ENCODE peak calls at places on chromosome 5, in nine cellular contexts. H, O, Z, Y, S, F, P, W and N are unnamed samples.

GRCh38 chr5:72291601-72292000 is 28.4 kb downstream of the MRPS27 start:
- DNase-seq in H (no peak), O (no peak), Z (no peak), Y (no peak), S (no peak), F (no peak), P (no peak), W (no peak), N (no peak)

GRCh38 chr5:159212667-159213462 is 3.5 kb upstream of the RNF145 start:
- DNase-seq in H (no peak), O (no peak), Z (no peak), Y (no peak), S (peak; percentile 55), F (no peak), P (no peak), W (no peak), N (no peak)

GRCh38 chr5:9787813-9788600 is 157.9 kb upstream of the TAS2R1 start:
- DNase-seq in H (peak; percentile 27), O (no peak), Z (no peak), Y (no peak), S (no peak), F (no peak), P (no peak), W (peak; percentile 36), N (no peak)

GRCh38 chr5:545641-546375 is 21.6 kb upstream of the SLC9A3 start:
- DNase-seq in H (no peak), O (peak; percentile 46), Z (no peak), Y (no peak), S (no peak), F (no peak), P (no peak), W (no peak), N (peak; percentile 39)

GRCh38 chr5:71483355-71483754 is 27.9 kb downstream of the BDP1 start:
- DNase-seq in H (no peak), O (no peak), Z (peak; percentile 89), Y (no peak), S (no peak), F (no peak), P (no peak), W (peak; percentile 63), N (no peak)

GRCh38 chr5:173055722-173055982 is 500 bp upstream of the CREBRF start:
- DNase-seq in H (peak; percentile 3), O (no peak), Z (no peak), Y (no peak), S (no peak), F (no peak), P (no peak), W (no peak), N (no peak)

GRCh38 chr5:172113036-172113435 is 75.0 kb downstream of the STK10 start:
- DNase-seq in H (no peak), O (no peak), Z (peak; percentile 90), Y (no peak), S (peak; percentile 85), F (peak; percentile 23), P (no peak), W (peak; percentile 18), N (no peak)

GRCh38 chr5:106172681-106173532 is 1497.8 kb downstream of the EFNA5 start:
- DNase-seq in H (no peak), O (no peak), Z (peak; percentile 14), Y (no peak), S (no peak), F (no peak), P (no peak), W (peak; percentile 3), N (no peak)

GRCh38 chr5:96408276-96408777 is 24.7 kb downstream of the PCSK1 start:
- DNase-seq in H (no peak), O (no peak), Z (no peak), Y (no peak), S (no peak), F (no peak), P (no peak), W (peak; percentile 86), N (no peak)

GRCh38 chr5:140557136-140557805 is at the start of gene SRA1:
- DNase-seq in H (peak; percentile 93), O (peak; percentile 98), Z (peak; percentile 92), Y (peak; percentile 86), S (peak; percentile 84), F (peak; percentile 85), P (peak; percentile 83), W (peak; percentile 93), N (peak; percentile 98)

GRCh38 chr5:84450617-84451414 is 66.1 kb upstream of the EDIL3 start:
- DNase-seq in H (no peak), O (no peak), Z (peak; percentile 47), Y (no peak), S (no peak), F (no peak), P (no peak), W (no peak), N (no peak)

GRCh38 chr5:35354751-35355150 is 124.5 kb upstream of the PRLR start:
- DNase-seq in H (peak; percentile 8), O (no peak), Z (no peak), Y (no peak), S (no peak), F (no peak), P (no peak), W (peak; percentile 84), N (no peak)

GRCh38 chr5:124651663-124652513 is 94.6 kb downstream of the ZNF608 start:
- DNase-seq in H (peak; percentile 89), O (peak; percentile 91), Z (peak; percentile 64), Y (peak; percentile 84), S (peak; percentile 72), F (no peak), P (peak; percentile 73), W (peak; percentile 88), N (peak; percentile 92)

GRCh38 chr5:54900906-54901725 is 84.3 kb downstream of the ESM1 start:
- DNase-seq in H (no peak), O (no peak), Z (peak; percentile 27), Y (no peak), S (peak; percentile 94), F (no peak), P (peak; percentile 58), W (peak; percentile 93), N (no peak)

GRCh38 chr5:150648294-150649107 is 8.0 kb downstream of the SYNPO start:
- DNase-seq in H (no peak), O (no peak), Z (no peak), Y (no peak), S (no peak), F (no peak), P (no peak), W (no peak), N (no peak)

GRCh38 chr5:8070138-8070537 is 201.2 kb downstream of the MTRR start:
- DNase-seq in H (no peak), O (no peak), Z (no peak), Y (no peak), S (no peak), F (no peak), P (no peak), W (no peak), N (no peak)

GRCh38 chr5:69334793-69335268 is 2.2 kb upstream of the CCDC125 start:
- DNase-seq in H (peak; percentile 86), O (peak; percentile 95), Z (peak; percentile 81), Y (peak; percentile 51), S (peak; percentile 68), F (peak; percentile 64), P (peak; percentile 60), W (peak; percentile 80), N (peak; percentile 95)

GRCh38 chr5:37839441-37840035 is 303 bp downstream of the GDNF start:
- DNase-seq in H (peak; percentile 77), O (peak; percentile 79), Z (no peak), Y (peak; percentile 49), S (no peak), F (no peak), P (peak; percentile 46), W (peak; percentile 78), N (no peak)

GRCh38 chr5:176535655-176536131 is 1.5 kb downstream of the RNF44 start:
- DNase-seq in H (peak; percentile 52), O (peak; percentile 71), Z (no peak), Y (no peak), S (no peak), F (no peak), P (no peak), W (no peak), N (no peak)

GRCh38 chr5:10563940-10564837 is at the start of gene ANKRD33B:
- DNase-seq in H (peak; percentile 88), O (peak; percentile 90), Z (peak; percentile 66), Y (no peak), S (peak; percentile 39), F (peak; percentile 65), P (no peak), W (peak; percentile 75), N (peak; percentile 86)

GRCh38 chr5:157213527-157214243 is 33.0 kb downstream of the ITK start:
- DNase-seq in H (no peak), O (no peak), Z (no peak), Y (no peak), S (no peak), F (no peak), P (no peak), W (no peak), N (no peak)

GRCh38 chr5:181160144-181160754 is 12.9 kb downstream of the OR2V2 start:
- DNase-seq in H (peak; percentile 12), O (peak; percentile 82), Z (peak; percentile 52), Y (no peak), S (no peak), F (no peak), P (no peak), W (peak; percentile 55), N (peak; percentile 81)

GRCh38 chr5:179120951-179121666 is 60.9 kb downstream of the ZNF354C start:
- DNase-seq in H (no peak), O (peak; percentile 71), Z (no peak), Y (no peak), S (no peak), F (no peak), P (no peak), W (no peak), N (no peak)

GRCh38 chr5:111892949-111893348 is 136.0 kb upstream of the NREP start:
- DNase-seq in H (no peak), O (no peak), Z (no peak), Y (no peak), S (no peak), F (no peak), P (no peak), W (peak; percentile 59), N (no peak)

GRCh38 chr5:36587354-36587753 is 19.1 kb upstream of the SLC1A3 start:
- DNase-seq in H (no peak), O (no peak), Z (no peak), Y (no peak), S (no peak), F (no peak), P (no peak), W (no peak), N (no peak)

GRCh38 chr5:149268928-149269557 is 2.6 kb upstream of the AFAP1L1 start:
- DNase-seq in H (peak; percentile 71), O (no peak), Z (peak; percentile 35), Y (no peak), S (peak; percentile 44), F (peak; percentile 3), P (no peak), W (peak; percentile 62), N (no peak)

GRCh38 chr5:74560245-74560644 is 80.3 kb downstream of the ENC1 start:
- DNase-seq in H (no peak), O (no peak), Z (no peak), Y (no peak), S (no peak), F (no peak), P (no peak), W (no peak), N (no peak)

GRCh38 chr5:79284852-79285251 is 48.9 kb downstream of the JMY start:
- DNase-seq in H (no peak), O (no peak), Z (no peak), Y (no peak), S (peak; percentile 94), F (no peak), P (no peak), W (peak; percentile 25), N (no peak)

GRCh38 chr5:34789021-34789531 is 49.9 kb upstream of the TTC23L start:
- DNase-seq in H (no peak), O (no peak), Z (peak; percentile 77), Y (no peak), S (no peak), F (no peak), P (no peak), W (peak; percentile 47), N (no peak)

GRCh38 chr5:106894964-106895363 is 775.8 kb downstream of the EFNA5 start:
- DNase-seq in H (no peak), O (no peak), Z (peak; percentile 20), Y (no peak), S (peak; percentile 97), F (no peak), P (no peak), W (peak; percentile 33), N (no peak)

GRCh38 chr5:134289509-134290113 is 63.7 kb upstream of the PPP2CA start:
- DNase-seq in H (peak; percentile 80), O (no peak), Z (peak; percentile 79), Y (no peak), S (peak; percentile 68), F (peak; percentile 28), P (peak; percentile 30), W (peak; percentile 88), N (no peak)